ENCODE peak calls at places on chromosome 11, in eight cellular contexts. One of them, this sample, is unnamed.

GRCh38 chr11:17915500-17916143 is 97.2 kb downstream of the SERGEF start:
- DNase-seq in HCT116: no peak
- DNase-seq in GM04504: no peak
- DNase-seq in fibroblast of mammary gland: no peak
- DNase-seq in memory B cell: no peak
- DNase-seq in NCI-H1092 treated with DMSO at 0.1 percent for 48 hours: no peak
- DNase-seq in central memory CD4-positive, alpha-beta T cell: no peak
- DNase-seq in Peyer's patch: no peak
- DNase-seq in this sample: no peak

GRCh38 chr11:35623708-35624168 is 5.5 kb downstream of the FJX1 start:
- DNase-seq in fibroblast of mammary gland: peak
- DNase-seq in central memory CD4-positive, alpha-beta T cell: no peak
- DNase-seq in GM04504: no peak
- DNase-seq in NCI-H1092 treated with DMSO at 0.1 percent for 48 hours: no peak
- DNase-seq in HCT116: no peak
- DNase-seq in memory B cell: no peak
- DNase-seq in Peyer's patch: no peak
- DNase-seq in this sample: no peak

GRCh38 chr11:22976146-22976545 is 115.9 kb upstream of the CCDC179 start:
- DNase-seq in fibroblast of mammary gland: peak
- DNase-seq in central memory CD4-positive, alpha-beta T cell: no peak
- DNase-seq in HCT116: no peak
- DNase-seq in memory B cell: no peak
- DNase-seq in Peyer's patch: no peak
- DNase-seq in NCI-H1092 treated with DMSO at 0.1 percent for 48 hours: no peak
- DNase-seq in GM04504: peak
- DNase-seq in this sample: no peak

GRCh38 chr11:26193714-26194373 is 138.1 kb upstream of the ANO3 start:
- DNase-seq in NCI-H1092 treated with DMSO at 0.1 percent for 48 hours: no peak
- DNase-seq in GM04504: peak
- DNase-seq in Peyer's patch: no peak
- DNase-seq in HCT116: no peak
- DNase-seq in central memory CD4-positive, alpha-beta T cell: no peak
- DNase-seq in fibroblast of mammary gland: peak
- DNase-seq in memory B cell: no peak
- DNase-seq in this sample: no peak

GRCh38 chr11:9103542-9104276 is 12.3 kb upstream of the SCUBE2 start:
- DNase-seq in central memory CD4-positive, alpha-beta T cell: no peak
- DNase-seq in memory B cell: no peak
- DNase-seq in NCI-H1092 treated with DMSO at 0.1 percent for 48 hours: no peak
- DNase-seq in HCT116: no peak
- DNase-seq in GM04504: no peak
- DNase-seq in Peyer's patch: no peak
- DNase-seq in fibroblast of mammary gland: no peak
- DNase-seq in this sample: no peak

GRCh38 chr11:1395773-1396374 is 6.1 kb downstream of the BRSK2 start:
- DNase-seq in Peyer's patch: no peak
- DNase-seq in memory B cell: no peak
- DNase-seq in HCT116: no peak
- DNase-seq in central memory CD4-positive, alpha-beta T cell: no peak
- DNase-seq in NCI-H1092 treated with DMSO at 0.1 percent for 48 hours: no peak
- DNase-seq in GM04504: no peak
- DNase-seq in fibroblast of mammary gland: no peak
- DNase-seq in this sample: peak

GRCh38 chr11:1203505-1204271 is 19.2 kb upstream of the MUC5B start:
- DNase-seq in central memory CD4-positive, alpha-beta T cell: no peak
- DNase-seq in GM04504: no peak
- DNase-seq in memory B cell: no peak
- DNase-seq in HCT116: peak
- DNase-seq in NCI-H1092 treated with DMSO at 0.1 percent for 48 hours: no peak
- DNase-seq in Peyer's patch: peak
- DNase-seq in fibroblast of mammary gland: no peak
- DNase-seq in this sample: peak

GRCh38 chr11:134261626-134262488 is 8.5 kb downstream of the ACAD8 start:
- DNase-seq in HCT116: peak
- DNase-seq in Peyer's patch: no peak
- DNase-seq in central memory CD4-positive, alpha-beta T cell: peak
- DNase-seq in fibroblast of mammary gland: peak
- DNase-seq in memory B cell: no peak
- DNase-seq in GM04504: no peak
- DNase-seq in NCI-H1092 treated with DMSO at 0.1 percent for 48 hours: peak
- DNase-seq in this sample: no peak

GRCh38 chr11:94224078-94224477 is 80.3 kb upstream of the IZUMO1R start:
- DNase-seq in NCI-H1092 treated with DMSO at 0.1 percent for 48 hours: no peak
- DNase-seq in fibroblast of mammary gland: peak
- DNase-seq in GM04504: no peak
- DNase-seq in HCT116: no peak
- DNase-seq in central memory CD4-positive, alpha-beta T cell: no peak
- DNase-seq in Peyer's patch: no peak
- DNase-seq in memory B cell: no peak
- DNase-seq in this sample: no peak

This sample was measured in CD14-positive monocyte.